ENCODE peak calls at places on chromosome 19, in five cellular contexts. D is fibroblast of lung; W is activated CD4-positive, alpha-beta T cell treated with anti-CD3 and anti-CD28 coated beads, Interleukin-2, amount 50 U/mL, for 4 hours; H is stimulated activated CD8-positive, alpha-beta memory T cell treated with anti-CD3 and anti-CD28 coated beads, Interleukin-4, amount 100 ng/mL, for 24 hours; Y is A549. M is an unnamed sample.

GRCh38 chr19:21604351-21604926 is 99.0 kb downstream of the ZNF429 start:
- DNase-seq in Y (no peak), D (peak), H (no peak), W (no peak), M (no peak)

GRCh38 chr19:5937550-5937949 is 23.5 kb downstream of the CAPS start:
- DNase-seq in W (no peak), H (no peak), Y (no peak), D (no peak), M (peak)

GRCh38 chr19:1839658-1840540 is 8.4 kb downstream of the REXO1 start:
- DNase-seq in W (no peak), Y (no peak), D (no peak), H (no peak), M (no peak)

GRCh38 chr19:54523403-54523802 is 20.8 kb downstream of the LAIR2 start:
- DNase-seq in H (no peak), D (no peak), W (no peak), Y (no peak), M (no peak)

GRCh38 chr19:16423891-16424290 is 47.9 kb downstream of the EPS15L1 start:
- DNase-seq in Y (no peak), H (no peak), D (no peak), W (no peak), M (no peak)

GRCh38 chr19:33435706-33436359 is 62.3 kb downstream of the CEBPG start:
- DNase-seq in Y (no peak), W (no peak), D (no peak), H (no peak), M (no peak)

GRCh38 chr19:23571175-23571574 is 115.8 kb downstream of the ZNF675 start:
- DNase-seq in D (no peak), Y (no peak), H (no peak), W (no peak), M (no peak)

GRCh38 chr19:13299838-13300237 is 149.6 kb downstream of the IER2 start:
- DNase-seq in Y (no peak), W (no peak), H (no peak), D (no peak), M (no peak)

GRCh38 chr19:35746087-35746462 is 624 bp downstream of the PSENEN start:
- DNase-seq in H (no peak), W (no peak), Y (no peak), D (no peak), M (no peak)

GRCh38 chr19:35247526-35248309 is 1.1 kb upstream of the LSR start:
- DNase-seq in D (no peak), W (peak), Y (peak), H (no peak), M (no peak)

GRCh38 chr19:47102561-47103135 is 10.9 kb downstream of the ZC3H4 start:
- DNase-seq in D (no peak), Y (no peak), H (no peak), W (no peak), M (no peak)

GRCh38 chr19:41195675-41196497 is 2.9 kb downstream of the CYP2S1 start:
- DNase-seq in Y (no peak), W (no peak), H (no peak), D (peak), M (no peak)

GRCh38 chr19:45311640-45312039 is 11.0 kb downstream of the CKM start:
- DNase-seq in W (no peak), D (no peak), H (no peak), Y (no peak), M (no peak)

GRCh38 chr19:16829822-16830289 is 658 bp downstream of the SIN3B start:
- DNase-seq in H (no peak), W (no peak), D (no peak), Y (no peak), M (peak)

GRCh38 chr19:32870981-32871451 is 1.4 kb upstream of the SLC7A9 start:
- DNase-seq in Y (no peak), W (no peak), D (no peak), H (no peak), M (no peak)

GRCh38 chr19:43078311-43078710 is 4.2 kb downstream of the PSG2 start:
- DNase-seq in H (no peak), Y (no peak), D (no peak), W (no peak), M (no peak)

GRCh38 chr19:34096020-34096915 is 76.0 kb upstream of the LSM14A start:
- DNase-seq in H (no peak), Y (peak), W (no peak), D (peak), M (peak)

GRCh38 chr19:35261356-35262100 is 7.2 kb upstream of the USF2 start:
- DNase-seq in D (no peak), H (no peak), Y (no peak), W (no peak), M (no peak)

GRCh38 chr19:10805075-10805757 is 30.8 kb downstream of the TMED1 start:
- DNase-seq in H (no peak), Y (no peak), W (no peak), D (no peak), M (no peak)

GRCh38 chr19:50959731-50960500 is 7.1 kb upstream of the KLK5 start:
- DNase-seq in Y (no peak), H (no peak), W (no peak), D (no peak), M (no peak)

GRCh38 chr19:14023404-14024235 is 4.3 kb upstream of the RLN3 start:
- DNase-seq in D (no peak), H (no peak), W (no peak), Y (peak), M (peak)

GRCh38 chr19:37876047-37876446 is 30.3 kb downstream of the WDR87 start:
- DNase-seq in Y (no peak), D (no peak), H (no peak), W (no peak), M (no peak)

GRCh38 chr19:50233308-50233910 is 30.0 kb downstream of the MYH14 start:
- DNase-seq in H (no peak), D (no peak), Y (no peak), W (no peak), M (no peak)

GRCh38 chr19:41892173-41892902 is 9.4 kb downstream of the ARHGEF1 start:
- DNase-seq in W (no peak), D (no peak), Y (no peak), H (no peak), M (no peak)

GRCh38 chr19:43316591-43317319 is 36.7 kb upstream of the CD177 start:
- DNase-seq in W (no peak), D (peak), H (no peak), Y (peak), M (peak)

GRCh38 chr19:30083125-30083681 is 141.2 kb downstream of the URI1 start:
- DNase-seq in D (no peak), H (no peak), Y (no peak), W (no peak), M (no peak)

GRCh38 chr19:4908781-4909171 is 525 bp upstream of the UHRF1 start:
- DNase-seq in D (no peak), H (no peak), Y (no peak), W (no peak), M (peak)

GRCh38 chr19:27765912-27766725 is 1446.8 kb downstream of the UQCRFS1 start:
- DNase-seq in D (no peak), W (no peak), Y (no peak), H (no peak), M (no peak)

GRCh38 chr19:4052114-4052992 is 14.3 kb downstream of the ZBTB7A start:
- DNase-seq in W (no peak), D (peak), Y (no peak), H (no peak), M (no peak)

GRCh38 chr19:41776700-41777099 is 19.7 kb upstream of the CEACAM3 start:
- DNase-seq in Y (no peak), H (no peak), D (no peak), W (no peak), M (no peak)

GRCh38 chr19:10384580-10384979 is 4.2 kb upstream of the TYK2 start:
- DNase-seq in D (no peak), W (no peak), Y (no peak), H (no peak), M (no peak)

GRCh38 chr19:51075998-51076397 is 6.7 kb downstream of the KLK14 start:
- DNase-seq in D (no peak), H (no peak), Y (no peak), W (no peak), M (no peak)

GRCh38 chr19:45976180-45976579 is 2.5 kb upstream of the NOVA2 start:
- DNase-seq in W (no peak), H (no peak), Y (no peak), D (no peak), M (no peak)

GRCh38 chr19:16369664-16370576 is 45.3 kb downstream of the KLF2 start:
- DNase-seq in Y (no peak), H (no peak), W (peak), D (no peak), M (no peak)

GRCh38 chr19:17931532-17932191 is 1.2 kb upstream of the CCDC124 start:
- DNase-seq in D (no peak), W (no peak), H (no peak), Y (no peak), M (no peak)

GRCh38 chr19:8116437-8117293 is 32.7 kb downstream of the FBN3 start:
- DNase-seq in Y (no peak), D (no peak), W (no peak), H (no peak), M (no peak)

GRCh38 chr19:46392252-46392801 is 21.0 kb downstream of the CCDC8 start:
- DNase-seq in W (no peak), H (no peak), D (peak), Y (no peak), M (no peak)

GRCh38 chr19:31421856-31422255 is 72.6 kb upstream of the TSHZ3 start:
- DNase-seq in H (no peak), D (no peak), Y (no peak), W (no peak), M (no peak)

M was measured in SK-N-SH.